ENCODE peak calls at places on chromosomes 6 and 20, in five cellular contexts. I is K562, F is A549, T is GM12878, B is SK-N-SH. G is an unnamed sample.

GRCh38 chr20:4087923-4088322 is 72.6 kb upstream of the RNF24 start:
- DNase-seq in F (no peak), B (no peak), T (no peak), I (no peak), G (no peak)

GRCh38 chr20:35240914-35241293 is 14.4 kb downstream of the MMP24 start:
- DNase-seq in T (no peak), B (no peak), I (no peak), F (no peak), G (no peak)

GRCh38 chr20:17568972-17569471 is 853 bp upstream of the DSTN start:
- DNase-seq in F (peak; percentile 95), I (peak; percentile 57), T (no peak), B (peak; percentile 81), G (peak; percentile 90)

GRCh38 chr6:98827295-98828159 is 6.8 kb upstream of the POU3F2 start:
- DNase-seq in B (peak; percentile 63), T (no peak), I (no peak), F (no peak), G (no peak)

GRCh38 chr6:130120731-130121130 is 102.0 kb downstream of the SAMD3 start:
- DNase-seq in B (no peak), F (no peak), T (no peak), I (no peak), G (no peak)

GRCh38 chr20:40508821-40509220 is 180.2 kb downstream of the MAFB start:
- DNase-seq in F (no peak), T (no peak), B (no peak), I (no peak), G (no peak)

GRCh38 chr6:94005835-94006234 is 586.5 kb upstream of the EPHA7 start:
- DNase-seq in I (no peak), F (no peak), T (no peak), B (no peak), G (no peak)

GRCh38 chr20:4153251-4153650 is 137.9 kb upstream of the RNF24 start:
- DNase-seq in F (no peak), T (no peak), I (no peak), B (no peak), G (no peak)

GRCh38 chr6:133062077-133062476 is 179.1 kb upstream of the EYA4 start:
- DNase-seq in T (no peak), I (no peak), B (no peak), F (no peak), G (no peak)

GRCh38 chr6:144678844-144679243 is 393.7 kb downstream of the UTRN start:
- DNase-seq in F (no peak), I (no peak), T (no peak), B (no peak), G (no peak)

GRCh38 chr6:126897779-126898178 is 220.7 kb upstream of the RSPO3 start:
- DNase-seq in F (no peak), I (no peak), B (no peak), T (no peak), G (no peak)

GRCh38 chr20:25042531-25043498 is 15.1 kb downstream of the ACSS1 start:
- DNase-seq in T (peak; percentile 61), F (no peak), B (peak; percentile 43), I (no peak), G (no peak)

GRCh38 chr20:62321978-62322377 is 19.2 kb downstream of the ADRM1 start:
- DNase-seq in B (no peak), F (no peak), I (no peak), T (no peak), G (peak; percentile 79)

GRCh38 chr6:166775180-166775922 is 148.3 kb upstream of the RPS6KA2 start:
- DNase-seq in I (peak; percentile 80), B (peak; percentile 75), F (peak; percentile 53), T (no peak), G (no peak)

GRCh38 chr20:24961384-24962181 is 12.5 kb downstream of the CST7 start:
- DNase-seq in B (no peak), T (no peak), F (no peak), I (no peak), G (no peak)

GRCh38 chr6:166525567-166525966 is 60.9 kb downstream of the RAMACL start:
- DNase-seq in B (no peak), F (no peak), T (no peak), I (no peak), G (no peak)

GRCh38 chr20:17843246-17844132 is 125.1 kb downstream of the SNX5 start:
- DNase-seq in I (no peak), T (no peak), B (no peak), F (no peak), G (peak; percentile 43)

DNA sequence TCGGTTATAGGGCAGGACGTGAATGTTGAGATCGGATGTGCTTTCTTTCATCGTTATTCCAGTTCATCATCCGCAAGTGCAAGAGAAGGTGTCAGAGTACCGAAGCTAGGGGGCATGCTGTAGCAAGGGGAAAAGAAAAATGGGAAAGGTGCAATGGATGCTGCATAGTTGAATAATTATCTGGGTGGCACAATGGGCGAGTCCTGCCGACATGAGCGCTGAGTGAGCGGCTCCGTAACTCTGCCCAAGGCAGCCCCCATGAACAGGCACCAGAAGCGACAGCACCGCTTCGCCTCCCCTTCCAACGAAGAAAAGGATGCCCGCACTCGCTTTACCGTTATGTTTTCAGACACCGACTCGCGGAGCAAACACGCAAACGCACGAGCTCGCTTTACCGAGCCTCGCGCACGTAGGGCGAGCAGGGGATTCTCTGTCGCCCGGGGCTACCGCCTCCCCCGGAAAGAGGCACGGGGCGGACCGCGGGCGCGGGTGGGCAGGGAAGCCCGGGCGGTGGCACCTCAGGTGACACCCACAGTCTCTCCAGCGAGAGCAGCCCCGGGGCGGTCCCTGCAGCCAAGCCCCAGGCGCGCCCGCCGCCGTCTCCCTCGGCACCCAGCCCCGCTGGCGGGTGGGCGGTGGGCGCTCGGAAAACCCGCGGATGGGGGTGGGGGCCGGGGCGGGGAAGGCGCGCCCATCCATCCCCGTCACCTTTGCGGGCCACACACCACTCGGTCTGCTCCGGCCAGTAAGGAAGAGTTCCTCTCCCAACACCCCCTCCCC is 654 bp downstream of the WASF1 start:
- DNase-seq in F (peak; percentile 23), I (peak; percentile 34), T (no peak), B (peak; percentile 72), G (peak; percentile 91)
- H3K27ac ChIP-seq in F (peak overlapping the region; percentile 94), I (peak overlapping the region; percentile 94), T (no peak overlapping the region), B (peak overlapping the region; percentile 99), G (peak overlapping the region; percentile 91)

GRCh38 chr20:63538204-63539091 is 1.3 kb upstream of the PTK6 start:
- DNase-seq in T (no peak), F (peak; percentile 95), I (peak; percentile 89), B (no peak), G (peak; percentile 92)
- TF ChIP-seq EP300 in T (no peak), F (no peak), I (no peak), B (no peak), G (no peak)

DNA sequence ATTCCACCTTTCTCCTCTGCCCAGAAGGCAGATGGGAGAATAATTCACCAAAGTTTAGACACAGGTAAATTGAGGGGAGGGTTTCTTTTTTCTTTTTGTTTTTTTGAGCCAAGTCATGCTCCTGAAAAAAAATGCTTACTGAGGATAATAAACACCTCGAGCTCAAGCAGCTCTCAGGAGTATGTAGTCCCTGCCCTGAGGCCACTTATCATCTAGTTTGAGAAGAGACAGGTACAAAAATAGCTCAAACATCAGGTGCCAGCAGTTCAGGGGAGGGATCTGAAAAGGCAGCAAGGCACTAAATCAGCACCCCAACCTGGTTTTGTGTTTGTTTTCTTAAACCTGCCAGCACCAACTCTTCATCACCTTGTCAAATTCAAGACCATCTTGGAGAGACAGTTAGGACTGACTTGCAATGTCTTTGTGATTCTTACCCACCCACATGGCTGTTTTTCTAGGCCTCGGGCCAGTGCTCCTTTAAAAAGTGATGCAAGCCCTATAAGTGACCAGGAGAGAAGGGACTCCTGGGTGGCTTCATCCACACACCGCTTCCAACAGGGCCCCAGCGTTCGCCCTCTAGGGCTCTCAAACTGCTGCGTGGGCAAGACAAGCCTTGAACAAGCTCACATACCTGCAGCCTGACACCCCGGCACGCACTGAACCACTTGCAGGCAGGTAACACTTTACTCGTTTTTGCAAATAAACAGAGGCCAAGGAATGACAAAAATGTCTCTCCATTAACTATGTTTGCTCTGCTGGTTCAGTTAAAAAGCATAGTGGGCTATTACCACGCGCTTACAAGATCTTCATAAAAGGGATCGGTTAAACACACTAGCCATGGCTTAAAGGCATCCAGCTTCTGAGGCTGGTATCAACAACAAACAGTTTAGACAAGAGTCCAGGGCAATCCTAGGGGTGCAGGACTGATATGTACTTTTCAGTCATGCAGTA is 13.9 kb downstream of the JAG1 start:
- DNase-seq in F (no peak), I (no peak), T (no peak), B (no peak), G (peak; percentile 77)
- H3K27ac ChIP-seq in F (peak overlapping the region; percentile 51), I (no peak overlapping the region), T (no peak overlapping the region), B (no peak overlapping the region), G (peak overlapping the region; percentile 59)

DNA sequence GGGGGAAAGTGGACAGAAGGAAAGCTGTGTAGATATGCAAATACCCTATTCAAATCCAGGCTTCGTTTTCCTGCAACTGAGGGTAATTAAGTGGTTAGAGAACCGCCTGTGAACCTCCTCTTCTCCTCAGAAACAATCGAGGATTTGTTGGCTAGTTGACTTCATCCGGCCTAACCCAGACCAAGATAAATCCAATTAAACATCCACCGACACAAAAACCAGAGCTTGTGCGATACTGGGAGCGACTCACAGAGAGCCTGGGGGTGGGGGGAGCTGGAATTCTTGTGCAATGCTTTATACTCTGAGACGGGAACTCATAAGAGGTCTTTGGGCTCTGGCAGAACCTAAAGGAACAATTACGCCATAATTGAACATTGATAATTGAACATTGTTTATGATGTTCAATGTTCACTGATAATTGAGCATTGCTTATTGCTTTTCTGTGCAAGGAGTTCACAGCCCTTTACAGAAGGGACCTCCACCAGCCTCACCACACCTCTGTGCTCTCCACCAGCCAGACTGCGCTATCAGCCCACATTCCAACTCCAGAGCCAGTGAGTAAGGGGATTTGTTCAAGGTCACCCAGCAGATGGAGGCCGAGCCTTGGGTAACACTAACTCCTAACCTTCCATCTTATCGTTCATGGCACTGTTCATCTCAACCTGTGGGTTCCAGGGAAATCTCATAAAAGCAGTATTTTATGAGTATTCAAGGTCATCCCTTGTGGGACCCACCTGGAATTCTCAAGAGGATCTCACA is 429.6 kb upstream of the JARID2 start:
- DNase-seq in I (no peak), F (no peak), T (no peak), B (peak; percentile 21), G (no peak)
- TF ChIP-seq EP300 in I (no peak), F (no peak), T (no peak), B (no peak), G (no peak)

DNA sequence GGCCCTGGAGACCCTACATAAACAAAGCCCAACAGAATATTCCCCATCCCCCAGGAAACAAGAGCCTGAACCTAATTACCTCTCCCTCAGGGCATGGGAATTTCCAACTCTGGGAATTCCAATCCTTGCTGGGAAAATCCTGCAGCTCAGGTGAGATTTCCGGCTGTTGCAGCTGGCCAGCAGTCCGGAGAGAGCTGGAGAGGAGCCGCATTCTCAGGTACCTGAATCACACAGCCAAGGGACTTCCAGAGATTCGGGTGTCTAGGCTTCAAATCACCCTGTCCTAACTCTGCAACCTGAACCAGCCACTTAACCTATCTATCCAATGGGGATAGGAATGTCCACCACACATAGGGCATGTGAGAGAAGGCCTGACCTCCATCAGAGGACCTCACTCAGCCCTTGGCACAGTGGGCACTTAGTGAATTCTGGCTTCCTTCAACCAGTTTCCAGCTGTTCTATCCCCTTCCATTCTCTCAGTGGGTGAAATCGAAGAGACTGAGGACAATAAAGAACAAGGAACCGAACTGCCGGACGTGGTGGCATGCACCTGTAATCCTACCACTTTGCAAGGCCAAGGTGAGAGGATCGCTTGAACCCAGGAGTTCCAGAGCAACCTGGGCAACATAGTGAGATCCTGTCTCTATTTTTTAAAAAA is 3.2 kb downstream of the TNF start:
- DNase-seq in I (no peak), F (no peak), B (no peak), T (no peak), G (no peak)
- H3K27ac ChIP-seq in I (no peak overlapping the region), F (no peak overlapping the region), B (no peak overlapping the region), T (peak overlapping the region; percentile 20), G (no peak overlapping the region)

G was measured in upper lobe of left lung.